ENCODE peak calls at places on chromosomes 12 and 14, in seven cellular contexts. N, S, M, P, D, B and Y are unnamed samples.

GRCh38 chr14:59679872-59680271 is 103.3 kb upstream of the CCDC175 start:
- DNase-seq in N (no peak), S (peak; percentile 49), M (no peak), P (no peak), D (no peak), B (no peak), Y (no peak)

GRCh38 chr12:106115450-106115849 is 23.3 kb downstream of the NUAK1 start:
- DNase-seq in N (peak; percentile 60), S (peak; percentile 71), M (no peak), P (no peak), D (no peak), B (no peak), Y (no peak)

GRCh38 chr14:91300283-91300841 is 55.9 kb upstream of the GPR68 start:
- DNase-seq in N (peak; percentile 30), S (no peak), M (peak; percentile 86), P (no peak), D (no peak), B (no peak), Y (no peak)

GRCh38 chr12:88471641-88472040 is 108.6 kb downstream of the KITLG start:
- DNase-seq in N (peak; percentile 93), S (peak; percentile 77), M (peak; percentile 70), P (peak; percentile 85), D (no peak), B (peak; percentile 45), Y (no peak)

GRCh38 chr12:93223440-93224426 is 154.0 kb upstream of the NUDT4 start:
- DNase-seq in N (no peak), S (no peak), M (peak; percentile 66), P (peak; percentile 51), D (no peak), B (no peak), Y (no peak)

GRCh38 chr14:36245223-36245622 is 68.7 kb upstream of the PTCSC3 start:
- DNase-seq in N (no peak), S (peak; percentile 64), M (no peak), P (no peak), D (no peak), B (no peak), Y (no peak)

GRCh38 chr12:85814116-85814515 is 22.1 kb downstream of the RASSF9 start:
- DNase-seq in N (no peak), S (no peak), M (no peak), P (no peak), D (no peak), B (no peak), Y (no peak)

GRCh38 chr12:88408828-88409227 is 171.4 kb downstream of the KITLG start:
- DNase-seq in N (no peak), S (no peak), M (peak; percentile 13), P (no peak), D (no peak), B (no peak), Y (no peak)

GRCh38 chr12:42585175-42585845 is 4.2 kb downstream of the PRICKLE1 start:
- DNase-seq in N (no peak), S (no peak), M (no peak), P (no peak), D (no peak), B (no peak), Y (no peak)

GRCh38 chr12:120376416-120376815 is 7.5 kb upstream of the MSI1 start:
- DNase-seq in N (no peak), S (no peak), M (peak; percentile 18), P (no peak), D (no peak), B (no peak), Y (no peak)

GRCh38 chr14:54147285-54147684 is 190.7 kb upstream of the BMP4 start:
- DNase-seq in N (peak; percentile 71), S (no peak), M (peak; percentile 94), P (no peak), D (no peak), B (no peak), Y (peak; percentile 79)

GRCh38 chr12:29316772-29317171 is 64.2 kb downstream of the ERGIC2 start:
- DNase-seq in N (peak; percentile 92), S (peak; percentile 29), M (peak; percentile 91), P (no peak), D (no peak), B (no peak), Y (no peak)

GRCh38 chr12:104649913-104650312 is 193.2 kb downstream of the CHST11 start:
- DNase-seq in N (no peak), S (no peak), M (no peak), P (no peak), D (no peak), B (no peak), Y (no peak)

GRCh38 chr14:50025776-50026175 is 90.6 kb downstream of the VCPKMT start:
- DNase-seq in N (no peak), S (no peak), M (no peak), P (peak; percentile 47), D (no peak), B (no peak), Y (no peak)

GRCh38 chr14:98069712-98070133 is 1202.3 kb downstream of the BCL11B start:
- DNase-seq in N (peak; percentile 91), S (peak; percentile 42), M (peak; percentile 69), P (no peak), D (no peak), B (no peak), Y (peak; percentile 82)

GRCh38 chr12:54350743-54351142 is 13.5 kb downstream of the GPR84 start:
- DNase-seq in N (no peak), S (peak; percentile 79), M (no peak), P (no peak), D (no peak), B (no peak), Y (no peak)

GRCh38 chr12:107983871-107984480 is 145.1 kb upstream of the WSCD2 start:
- DNase-seq in N (no peak), S (no peak), M (peak; percentile 45), P (no peak), D (no peak), B (no peak), Y (no peak)

GRCh38 chr14:24398298-24398942 is 383 bp upstream of the NYNRIN start:
- DNase-seq in N (no peak), S (peak; percentile 60), M (no peak), P (peak; percentile 49), D (no peak), B (no peak), Y (no peak)

GRCh38 chr12:64672925-64673409 is 62.7 kb downstream of the RASSF3 start:
- DNase-seq in N (peak; percentile 43), S (no peak), M (peak; percentile 42), P (peak; percentile 54), D (no peak), B (peak; percentile 56), Y (no peak)

GRCh38 chr12:123089631-123090353 is 61.1 kb downstream of the PITPNM2 start:
- DNase-seq in N (peak; percentile 99), S (no peak), M (peak; percentile 98), P (peak; percentile 96), D (no peak), B (peak; percentile 90), Y (peak; percentile 97)

GRCh38 chr14:20515846-20516245 is 10.5 kb downstream of the RNASE10 start:
- DNase-seq in N (peak; percentile 4), S (no peak), M (no peak), P (no peak), D (no peak), B (no peak), Y (no peak)

GRCh38 chr12:68617160-68617926 is 6.6 kb downstream of the RAP1B start:
- DNase-seq in N (peak; percentile 71), S (no peak), M (peak; percentile 66), P (peak; percentile 79), D (no peak), B (no peak), Y (no peak)
- H3K9ac ChIP-seq in N (peak overlapping the region; percentile 21), S (no peak overlapping the region), M (no peak overlapping the region), P (no peak overlapping the region), D (no peak overlapping the region), B (no peak overlapping the region), Y (peak overlapping the region; percentile 18)

GRCh38 chr14:63212209-63212608 is 8.0 kb downstream of the RHOJ start:
- DNase-seq in N (no peak), S (peak; percentile 20), M (no peak), P (no peak), D (no peak), B (no peak), Y (no peak)
- TF ChIP-seq CTCF in N (no peak), S (peak; percentile 50), M (no peak), P (no peak), D (no peak), B (no peak), Y (peak; percentile 14)

GRCh38 chr12:13069380-13069779 is 25.2 kb downstream of the FAM234B start:
- DNase-seq in N (no peak), S (no peak), M (no peak), P (no peak), D (no peak), B (no peak), Y (no peak)

GRCh38 chr12:13071305-13072280 is 27.4 kb downstream of the FAM234B start:
- DNase-seq in N (no peak), S (no peak), M (no peak), P (no peak), D (no peak), B (no peak), Y (no peak)

GRCh38 chr12:13066459-13066858 is 22.3 kb downstream of the FAM234B start:
- DNase-seq in N (no peak), S (no peak), M (no peak), P (no peak), D (no peak), B (no peak), Y (no peak)

GRCh38 chr12:13062669-13063068 is 18.5 kb downstream of the FAM234B start:
- DNase-seq in N (no peak), S (no peak), M (no peak), P (no peak), D (no peak), B (no peak), Y (no peak)

DNA sequence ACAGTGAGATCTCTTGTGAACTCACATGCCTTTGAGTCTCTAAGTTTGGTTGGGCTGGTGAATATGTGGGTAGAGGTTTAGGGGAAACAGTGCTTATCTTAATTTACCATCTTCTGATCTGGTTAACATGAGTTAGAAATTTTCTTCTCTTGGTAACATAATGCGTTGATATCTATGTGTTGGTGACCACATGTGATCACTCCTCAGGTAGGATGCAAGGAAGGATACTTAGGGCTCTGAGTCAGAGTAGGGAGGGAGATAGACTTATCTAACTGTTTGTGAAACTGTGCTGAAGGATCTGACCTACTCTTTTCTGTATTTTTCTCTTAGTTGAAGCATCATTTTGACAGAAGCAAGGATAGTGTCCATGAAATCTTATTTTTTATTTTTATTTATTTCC is 23.1 kb downstream of the FAM234B start:
- DNase-seq in N (no peak), S (no peak), M (no peak), P (no peak), D (no peak), B (no peak), Y (no peak)
- H3K4me3 ChIP-seq in N (no peak overlapping the region), S (no peak overlapping the region), M (no peak overlapping the region), P (no peak overlapping the region), D (no peak overlapping the region), B (no peak overlapping the region), Y (no peak overlapping the region)

DNA sequence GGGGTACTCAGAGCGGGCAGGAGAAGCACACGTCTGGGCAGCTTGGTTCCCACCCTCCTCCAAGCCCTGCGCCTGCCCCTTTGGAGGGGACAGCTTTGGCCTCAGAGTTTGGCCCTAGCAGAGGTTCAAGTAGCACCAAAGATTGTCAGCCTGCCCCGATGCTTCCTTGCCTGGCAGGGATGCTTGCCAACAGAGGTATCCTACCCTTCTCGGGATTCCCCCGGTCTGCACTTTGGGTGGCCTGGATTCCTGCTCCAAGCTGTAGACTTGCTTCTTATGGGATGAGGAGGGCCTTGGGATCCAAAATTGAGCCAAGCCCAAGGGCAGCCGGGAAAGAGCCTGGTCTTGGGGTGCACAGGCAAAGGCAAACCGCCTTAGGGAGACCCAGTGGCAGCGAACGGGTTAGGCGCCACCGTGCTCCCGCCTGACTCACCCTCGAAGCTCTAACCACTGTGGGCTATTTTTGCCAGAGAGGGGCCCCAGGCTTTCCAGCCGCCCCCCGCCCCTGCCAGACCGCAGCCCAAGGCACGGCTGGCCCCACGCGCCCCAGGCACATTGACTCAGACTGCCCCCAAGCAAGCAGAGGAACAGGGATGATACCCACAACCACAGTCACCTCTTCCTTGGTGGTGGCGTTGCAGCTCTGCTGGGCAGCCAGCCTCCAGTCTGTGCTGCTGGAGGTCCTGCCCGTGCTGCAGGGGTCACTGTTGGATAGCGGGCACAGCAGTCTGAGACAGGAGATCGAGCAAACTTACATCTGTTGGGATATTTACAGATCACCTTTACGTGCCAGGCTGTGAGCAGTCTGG is 882 bp upstream of the WNT10B start:
- DNase-seq in N (peak; percentile 35), S (no peak), M (no peak), P (peak; percentile 40), D (no peak), B (no peak), Y (no peak)
- H3K9ac ChIP-seq in N (no peak overlapping the region), S (no peak overlapping the region), M (no peak overlapping the region), P (no peak overlapping the region), D (no peak overlapping the region), B (peak overlapping the region; percentile 87), Y (no peak overlapping the region)